ENCODE peak calls at places on chromosome 21, in six cellular contexts. D is cerebellum, L is HFF-Myc, G is anterior cingulate cortex, S is breast epithelium, B is endothelial cell. J is an unnamed sample.

GRCh38 chr21:35324372-35325220 is 275.5 kb upstream of the RUNX1 start:
- DNase-seq in D (no peak), L (peak), G (no peak), S (no peak), B (no peak), J (no peak)

GRCh38 chr21:21196087-21196486 is 197.9 kb downstream of the NCAM2 start:
- DNase-seq in D (no peak), L (no peak), G (no peak), S (no peak), B (no peak), J (no peak)

GRCh38 chr21:20728691-20729090 is 269.5 kb upstream of the NCAM2 start:
- DNase-seq in D (no peak), L (no peak), G (no peak), S (no peak), B (no peak), J (no peak)

GRCh38 chr21:25735895-25736597 is 1.3 kb downstream of the GABPA start:
- DNase-seq in D (peak), L (no peak), G (no peak), S (no peak), B (no peak), J (no peak)

GRCh38 chr21:34690041-34690792 is 21.4 kb downstream of the CLIC6 start:
- DNase-seq in D (no peak), L (no peak), G (no peak), S (peak), B (no peak), J (no peak)

GRCh38 chr21:23471877-23472276 is 2135.4 kb downstream of the MRPL39 start:
- DNase-seq in D (no peak), L (no peak), G (no peak), S (no peak), B (no peak), J (no peak)

GRCh38 chr21:27713159-27714109 is 746.5 kb upstream of the ADAMTS5 start:
- DNase-seq in D (no peak), L (no peak), G (no peak), S (no peak), B (no peak), J (no peak)

GRCh38 chr21:32994305-32994704 is 31.4 kb upstream of the OLIG2 start:
- DNase-seq in D (no peak), L (no peak), G (no peak), S (no peak), B (peak), J (no peak)

GRCh38 chr21:22710725-22711124 is 1712.5 kb downstream of the NCAM2 start:
- DNase-seq in D (no peak), L (no peak), G (no peak), S (no peak), B (no peak), J (peak)

GRCh38 chr21:17118638-17119384 is 394.0 kb upstream of the CXADR start:
- DNase-seq in D (no peak), L (no peak), G (no peak), S (no peak), B (no peak), J (no peak)

GRCh38 chr21:37507716-37508115 is 141.1 kb downstream of the DYRK1A start:
- DNase-seq in D (no peak), L (no peak), G (no peak), S (no peak), B (no peak), J (no peak)

GRCh38 chr21:42386034-42386591 is 9.7 kb downstream of the TMPRSS3 start:
- DNase-seq in D (no peak), L (no peak), G (no peak), S (no peak), B (no peak), J (no peak)

GRCh38 chr21:45355573-45355972 is 49.4 kb upstream of the COL18A1 start:
- DNase-seq in D (no peak), L (no peak), G (no peak), S (no peak), B (no peak), J (no peak)

GRCh38 chr21:41630249-41630648 is 122.3 kb upstream of the TMPRSS2 start:
- DNase-seq in D (no peak), L (peak), G (no peak), S (no peak), B (no peak), J (no peak)

GRCh38 chr21:34009193-34009592 is 64.2 kb upstream of the MRPS6 start:
- DNase-seq in D (no peak), L (no peak), G (no peak), S (no peak), B (no peak), J (no peak)

GRCh38 chr21:35017256-35017655 is 31.8 kb downstream of the RUNX1 start:
- DNase-seq in D (no peak), L (no peak), G (no peak), S (no peak), B (no peak), J (no peak)

GRCh38 chr21:18782721-18783120 is 379.1 kb upstream of the TMPRSS15 start:
- DNase-seq in D (no peak), L (no peak), G (no peak), S (no peak), B (no peak), J (no peak)

GRCh38 chr21:45249626-45250025 is 38.1 kb downstream of the POFUT2 start:
- DNase-seq in D (no peak), L (no peak), G (no peak), S (no peak), B (no peak), J (no peak)

GRCh38 chr21:45408811-45409261 is 3.9 kb downstream of the COL18A1 start:
- DNase-seq in D (no peak), L (no peak), G (no peak), S (no peak), B (no peak), J (no peak)

GRCh38 chr21:38787461-38788274 is 18.1 kb upstream of the ETS2 start:
- DNase-seq in D (no peak), L (peak), G (no peak), S (peak), B (no peak), J (no peak)

GRCh38 chr21:45381865-45382697 is 22.9 kb upstream of the COL18A1 start:
- DNase-seq in D (no peak), L (no peak), G (no peak), S (no peak), B (no peak), J (no peak)

GRCh38 chr21:39050839-39051560 is 132.3 kb downstream of the PSMG1 start:
- DNase-seq in D (no peak), L (no peak), G (no peak), S (no peak), B (no peak), J (no peak)

GRCh38 chr21:46057111-46057709 is 40.7 kb upstream of the COL6A2 start:
- DNase-seq in D (no peak), L (no peak), G (no peak), S (no peak), B (no peak), J (no peak)

GRCh38 chr21:15037894-15038293 is 26.9 kb downstream of the NRIP1 start:
- DNase-seq in D (no peak), L (no peak), G (no peak), S (no peak), B (no peak), J (no peak)

GRCh38 chr21:42939581-42940413 is 14.4 kb upstream of the ERVH48-1 start:
- DNase-seq in D (no peak), L (peak), G (peak), S (peak), B (no peak), J (no peak)

J was measured in GDM1.